ENCODE peak calls at places on chromosomes 16 and 17, in eight cellular contexts. One of them, this sample, is unnamed.
A peak's percentile ranks its signal among the peaks of the same experiment; 100 is the strongest.

GRCh38 chr16:57530104-57530522 is 6.3 kb downstream of the CCDC102A start:
- DNase-seq in H9: peak; percentile 51
- DNase-seq in stimulated activated CD4-positive, alpha-beta T cell treated with anti-CD3 and anti-CD28 coated beads, Interleukin-4, amount 100 ng/mL, for 24 hours: peak; percentile 71
- DNase-seq in activated naive CD4-positive, alpha-beta T cell treated with anti-CD3 and anti-CD28 coated beads, Interleukin-2, amount 50 U/mL, for 16 hours: peak; percentile 68
- DNase-seq in transverse colon: peak; percentile 63
- DNase-seq in HAP-1: no peak
- DNase-seq in GM12892: peak; percentile 69
- DNase-seq in GM04504: peak; percentile 10
- DNase-seq in this sample: peak; percentile 54

GRCh38 chr16:55257971-55258613 is 65.9 kb upstream of the IRX6 start:
- DNase-seq in H9: peak; percentile 80
- DNase-seq in stimulated activated CD4-positive, alpha-beta T cell treated with anti-CD3 and anti-CD28 coated beads, Interleukin-4, amount 100 ng/mL, for 24 hours: peak; percentile 28
- DNase-seq in activated naive CD4-positive, alpha-beta T cell treated with anti-CD3 and anti-CD28 coated beads, Interleukin-2, amount 50 U/mL, for 16 hours: peak; percentile 26
- DNase-seq in transverse colon: peak; percentile 71
- DNase-seq in HAP-1: peak; percentile 60
- DNase-seq in GM12892: peak; percentile 6
- DNase-seq in GM04504: peak; percentile 48
- DNase-seq in this sample: peak; percentile 25

GRCh38 chr17:37770631-37771518 is 26.0 kb upstream of the HNF1B start:
- DNase-seq in H9: peak; percentile 81
- DNase-seq in stimulated activated CD4-positive, alpha-beta T cell treated with anti-CD3 and anti-CD28 coated beads, Interleukin-4, amount 100 ng/mL, for 24 hours: peak; percentile 30
- DNase-seq in activated naive CD4-positive, alpha-beta T cell treated with anti-CD3 and anti-CD28 coated beads, Interleukin-2, amount 50 U/mL, for 16 hours: peak; percentile 31
- DNase-seq in transverse colon: peak; percentile 83
- DNase-seq in HAP-1: peak; percentile 21
- DNase-seq in GM12892: no peak
- DNase-seq in GM04504: no peak
- DNase-seq in this sample: peak; percentile 25

GRCh38 chr16:64152010-64152767 is 969.7 kb downstream of the CDH11 start:
- DNase-seq in H9: no peak
- DNase-seq in stimulated activated CD4-positive, alpha-beta T cell treated with anti-CD3 and anti-CD28 coated beads, Interleukin-4, amount 100 ng/mL, for 24 hours: no peak
- DNase-seq in activated naive CD4-positive, alpha-beta T cell treated with anti-CD3 and anti-CD28 coated beads, Interleukin-2, amount 50 U/mL, for 16 hours: no peak
- DNase-seq in transverse colon: no peak
- DNase-seq in HAP-1: no peak
- DNase-seq in GM12892: no peak
- DNase-seq in GM04504: peak; percentile 47
- DNase-seq in this sample: no peak

GRCh38 chr17:28912281-28912937 is 9.5 kb upstream of the DHRS13 start:
- DNase-seq in H9: no peak
- DNase-seq in stimulated activated CD4-positive, alpha-beta T cell treated with anti-CD3 and anti-CD28 coated beads, Interleukin-4, amount 100 ng/mL, for 24 hours: no peak
- DNase-seq in activated naive CD4-positive, alpha-beta T cell treated with anti-CD3 and anti-CD28 coated beads, Interleukin-2, amount 50 U/mL, for 16 hours: no peak
- DNase-seq in transverse colon: peak; percentile 68
- DNase-seq in HAP-1: no peak
- DNase-seq in GM12892: no peak
- DNase-seq in GM04504: no peak
- DNase-seq in this sample: no peak

GRCh38 chr16:78961464-78961863 is 639.1 kb downstream of the MAF start:
- DNase-seq in H9: no peak
- DNase-seq in stimulated activated CD4-positive, alpha-beta T cell treated with anti-CD3 and anti-CD28 coated beads, Interleukin-4, amount 100 ng/mL, for 24 hours: no peak
- DNase-seq in activated naive CD4-positive, alpha-beta T cell treated with anti-CD3 and anti-CD28 coated beads, Interleukin-2, amount 50 U/mL, for 16 hours: no peak
- DNase-seq in transverse colon: no peak
- DNase-seq in HAP-1: no peak
- DNase-seq in GM12892: no peak
- DNase-seq in GM04504: no peak
- DNase-seq in this sample: no peak

GRCh38 chr17:43382776-43383175 is 16.0 kb upstream of the ARL4D start:
- DNase-seq in H9: no peak
- DNase-seq in stimulated activated CD4-positive, alpha-beta T cell treated with anti-CD3 and anti-CD28 coated beads, Interleukin-4, amount 100 ng/mL, for 24 hours: no peak
- DNase-seq in activated naive CD4-positive, alpha-beta T cell treated with anti-CD3 and anti-CD28 coated beads, Interleukin-2, amount 50 U/mL, for 16 hours: no peak
- DNase-seq in transverse colon: no peak
- DNase-seq in HAP-1: no peak
- DNase-seq in GM12892: no peak
- DNase-seq in GM04504: no peak
- DNase-seq in this sample: no peak

GRCh38 chr17:76184266-76184665 is 43.2 kb upstream of the FOXJ1 start:
- DNase-seq in H9: no peak
- DNase-seq in stimulated activated CD4-positive, alpha-beta T cell treated with anti-CD3 and anti-CD28 coated beads, Interleukin-4, amount 100 ng/mL, for 24 hours: no peak
- DNase-seq in activated naive CD4-positive, alpha-beta T cell treated with anti-CD3 and anti-CD28 coated beads, Interleukin-2, amount 50 U/mL, for 16 hours: no peak
- DNase-seq in transverse colon: no peak
- DNase-seq in HAP-1: no peak
- DNase-seq in GM12892: no peak
- DNase-seq in GM04504: no peak
- DNase-seq in this sample: no peak

GRCh38 chr16:28192811-28193529 is 18.8 kb downstream of the XPO6 start:
- DNase-seq in H9: no peak
- DNase-seq in stimulated activated CD4-positive, alpha-beta T cell treated with anti-CD3 and anti-CD28 coated beads, Interleukin-4, amount 100 ng/mL, for 24 hours: peak; percentile 77
- DNase-seq in activated naive CD4-positive, alpha-beta T cell treated with anti-CD3 and anti-CD28 coated beads, Interleukin-2, amount 50 U/mL, for 16 hours: peak; percentile 72
- DNase-seq in transverse colon: peak; percentile 65
- DNase-seq in HAP-1: no peak
- DNase-seq in GM12892: peak; percentile 50
- DNase-seq in GM04504: no peak
- DNase-seq in this sample: peak; percentile 65

GRCh38 chr16:8741636-8742427 is 55.6 kb downstream of the TMEM186 start:
- DNase-seq in H9: no peak
- DNase-seq in stimulated activated CD4-positive, alpha-beta T cell treated with anti-CD3 and anti-CD28 coated beads, Interleukin-4, amount 100 ng/mL, for 24 hours: no peak
- DNase-seq in activated naive CD4-positive, alpha-beta T cell treated with anti-CD3 and anti-CD28 coated beads, Interleukin-2, amount 50 U/mL, for 16 hours: no peak
- DNase-seq in transverse colon: no peak
- DNase-seq in HAP-1: no peak
- DNase-seq in GM12892: no peak
- DNase-seq in GM04504: no peak
- DNase-seq in this sample: no peak

GRCh38 chr16:25034916-25035315 is 19.7 kb upstream of the ARHGAP17 start:
- DNase-seq in H9: no peak
- DNase-seq in stimulated activated CD4-positive, alpha-beta T cell treated with anti-CD3 and anti-CD28 coated beads, Interleukin-4, amount 100 ng/mL, for 24 hours: no peak
- DNase-seq in activated naive CD4-positive, alpha-beta T cell treated with anti-CD3 and anti-CD28 coated beads, Interleukin-2, amount 50 U/mL, for 16 hours: no peak
- DNase-seq in transverse colon: no peak
- DNase-seq in HAP-1: no peak
- DNase-seq in GM12892: no peak
- DNase-seq in GM04504: no peak
- DNase-seq in this sample: no peak

GRCh38 chr16:73113326-73113720 is 65.4 kb upstream of the ZFHX3 start:
- DNase-seq in H9: no peak
- DNase-seq in stimulated activated CD4-positive, alpha-beta T cell treated with anti-CD3 and anti-CD28 coated beads, Interleukin-4, amount 100 ng/mL, for 24 hours: no peak
- DNase-seq in activated naive CD4-positive, alpha-beta T cell treated with anti-CD3 and anti-CD28 coated beads, Interleukin-2, amount 50 U/mL, for 16 hours: no peak
- DNase-seq in transverse colon: no peak
- DNase-seq in HAP-1: no peak
- DNase-seq in GM12892: no peak
- DNase-seq in GM04504: peak; percentile 24
- DNase-seq in this sample: no peak

GRCh38 chr16:53619247-53619646 is 84.4 kb downstream of the RPGRIP1L start:
- DNase-seq in H9: no peak
- DNase-seq in stimulated activated CD4-positive, alpha-beta T cell treated with anti-CD3 and anti-CD28 coated beads, Interleukin-4, amount 100 ng/mL, for 24 hours: no peak
- DNase-seq in activated naive CD4-positive, alpha-beta T cell treated with anti-CD3 and anti-CD28 coated beads, Interleukin-2, amount 50 U/mL, for 16 hours: no peak
- DNase-seq in transverse colon: no peak
- DNase-seq in HAP-1: no peak
- DNase-seq in GM12892: no peak
- DNase-seq in GM04504: no peak
- DNase-seq in this sample: no peak

GRCh38 chr17:17950806-17951205 is 21.4 kb downstream of the TOM1L2 start:
- DNase-seq in H9: peak; percentile 67
- DNase-seq in stimulated activated CD4-positive, alpha-beta T cell treated with anti-CD3 and anti-CD28 coated beads, Interleukin-4, amount 100 ng/mL, for 24 hours: no peak
- DNase-seq in activated naive CD4-positive, alpha-beta T cell treated with anti-CD3 and anti-CD28 coated beads, Interleukin-2, amount 50 U/mL, for 16 hours: no peak
- DNase-seq in transverse colon: no peak
- DNase-seq in HAP-1: no peak
- DNase-seq in GM12892: no peak
- DNase-seq in GM04504: no peak
- DNase-seq in this sample: no peak

GRCh38 chr17:70110443-70110880 is 35.4 kb downstream of the KCNJ16 start:
- DNase-seq in H9: no peak
- DNase-seq in stimulated activated CD4-positive, alpha-beta T cell treated with anti-CD3 and anti-CD28 coated beads, Interleukin-4, amount 100 ng/mL, for 24 hours: no peak
- DNase-seq in activated naive CD4-positive, alpha-beta T cell treated with anti-CD3 and anti-CD28 coated beads, Interleukin-2, amount 50 U/mL, for 16 hours: no peak
- DNase-seq in transverse colon: no peak
- DNase-seq in HAP-1: no peak
- DNase-seq in GM12892: no peak
- DNase-seq in GM04504: no peak
- DNase-seq in this sample: no peak

GRCh38 chr16:11163761-11164261 is 92.2 kb downstream of the SOCS1 start:
- DNase-seq in H9: no peak
- DNase-seq in stimulated activated CD4-positive, alpha-beta T cell treated with anti-CD3 and anti-CD28 coated beads, Interleukin-4, amount 100 ng/mL, for 24 hours: no peak
- DNase-seq in activated naive CD4-positive, alpha-beta T cell treated with anti-CD3 and anti-CD28 coated beads, Interleukin-2, amount 50 U/mL, for 16 hours: no peak
- DNase-seq in transverse colon: no peak
- DNase-seq in HAP-1: no peak
- DNase-seq in GM12892: no peak
- DNase-seq in GM04504: no peak
- DNase-seq in this sample: no peak

GRCh38 chr16:12565423-12565822 is 238.3 kb downstream of the CPPED1 start:
- DNase-seq in H9: no peak
- DNase-seq in stimulated activated CD4-positive, alpha-beta T cell treated with anti-CD3 and anti-CD28 coated beads, Interleukin-4, amount 100 ng/mL, for 24 hours: peak; percentile 19
- DNase-seq in activated naive CD4-positive, alpha-beta T cell treated with anti-CD3 and anti-CD28 coated beads, Interleukin-2, amount 50 U/mL, for 16 hours: no peak
- DNase-seq in transverse colon: no peak
- DNase-seq in HAP-1: no peak
- DNase-seq in GM12892: no peak
- DNase-seq in GM04504: no peak
- DNase-seq in this sample: no peak

GRCh38 chr17:60087882-60088669 is 9.4 kb upstream of the HEATR6 start:
- DNase-seq in H9: peak; percentile 56
- DNase-seq in stimulated activated CD4-positive, alpha-beta T cell treated with anti-CD3 and anti-CD28 coated beads, Interleukin-4, amount 100 ng/mL, for 24 hours: no peak
- DNase-seq in activated naive CD4-positive, alpha-beta T cell treated with anti-CD3 and anti-CD28 coated beads, Interleukin-2, amount 50 U/mL, for 16 hours: no peak
- DNase-seq in transverse colon: peak; percentile 49
- DNase-seq in HAP-1: no peak
- DNase-seq in GM12892: no peak
- DNase-seq in GM04504: no peak
- DNase-seq in this sample: no peak

GRCh38 chr17:37100231-37100630 is 151.5 kb downstream of the AATF start:
- DNase-seq in H9: no peak
- DNase-seq in stimulated activated CD4-positive, alpha-beta T cell treated with anti-CD3 and anti-CD28 coated beads, Interleukin-4, amount 100 ng/mL, for 24 hours: no peak
- DNase-seq in activated naive CD4-positive, alpha-beta T cell treated with anti-CD3 and anti-CD28 coated beads, Interleukin-2, amount 50 U/mL, for 16 hours: no peak
- DNase-seq in transverse colon: no peak
- DNase-seq in HAP-1: no peak
- DNase-seq in GM12892: no peak
- DNase-seq in GM04504: no peak
- DNase-seq in this sample: no peak

GRCh38 chr16:4428500-4428899 is 2.8 kb downstream of the DNAJA3 start:
- DNase-seq in H9: no peak
- DNase-seq in stimulated activated CD4-positive, alpha-beta T cell treated with anti-CD3 and anti-CD28 coated beads, Interleukin-4, amount 100 ng/mL, for 24 hours: no peak
- DNase-seq in activated naive CD4-positive, alpha-beta T cell treated with anti-CD3 and anti-CD28 coated beads, Interleukin-2, amount 50 U/mL, for 16 hours: no peak
- DNase-seq in transverse colon: no peak
- DNase-seq in HAP-1: no peak
- DNase-seq in GM12892: no peak
- DNase-seq in GM04504: no peak
- DNase-seq in this sample: no peak

GRCh38 chr17:69357701-69358100 is 30.8 kb upstream of the ABCA5 start:
- DNase-seq in H9: no peak
- DNase-seq in stimulated activated CD4-positive, alpha-beta T cell treated with anti-CD3 and anti-CD28 coated beads, Interleukin-4, amount 100 ng/mL, for 24 hours: no peak
- DNase-seq in activated naive CD4-positive, alpha-beta T cell treated with anti-CD3 and anti-CD28 coated beads, Interleukin-2, amount 50 U/mL, for 16 hours: no peak
- DNase-seq in transverse colon: no peak
- DNase-seq in HAP-1: no peak
- DNase-seq in GM12892: no peak
- DNase-seq in GM04504: no peak
- DNase-seq in this sample: no peak

GRCh38 chr17:35588196-35588920 is 1.2 kb downstream of the AP2B1 start:
- DNase-seq in H9: no peak
- DNase-seq in stimulated activated CD4-positive, alpha-beta T cell treated with anti-CD3 and anti-CD28 coated beads, Interleukin-4, amount 100 ng/mL, for 24 hours: peak; percentile 14
- DNase-seq in activated naive CD4-positive, alpha-beta T cell treated with anti-CD3 and anti-CD28 coated beads, Interleukin-2, amount 50 U/mL, for 16 hours: no peak
- DNase-seq in transverse colon: no peak
- DNase-seq in HAP-1: peak; percentile 95
- DNase-seq in GM12892: no peak
- DNase-seq in GM04504: no peak
- DNase-seq in this sample: no peak

GRCh38 chr17:743139-743538 is 8.9 kb downstream of the GEMIN4 start:
- DNase-seq in H9: no peak
- DNase-seq in stimulated activated CD4-positive, alpha-beta T cell treated with anti-CD3 and anti-CD28 coated beads, Interleukin-4, amount 100 ng/mL, for 24 hours: no peak
- DNase-seq in activated naive CD4-positive, alpha-beta T cell treated with anti-CD3 and anti-CD28 coated beads, Interleukin-2, amount 50 U/mL, for 16 hours: no peak
- DNase-seq in transverse colon: no peak
- DNase-seq in HAP-1: no peak
- DNase-seq in GM12892: no peak
- DNase-seq in GM04504: no peak
- DNase-seq in this sample: no peak

GRCh38 chr16:70766176-70766575 is 34.8 kb downstream of the VAC14 start:
- DNase-seq in H9: no peak
- DNase-seq in stimulated activated CD4-positive, alpha-beta T cell treated with anti-CD3 and anti-CD28 coated beads, Interleukin-4, amount 100 ng/mL, for 24 hours: no peak
- DNase-seq in activated naive CD4-positive, alpha-beta T cell treated with anti-CD3 and anti-CD28 coated beads, Interleukin-2, amount 50 U/mL, for 16 hours: no peak
- DNase-seq in transverse colon: no peak
- DNase-seq in HAP-1: no peak
- DNase-seq in GM12892: no peak
- DNase-seq in GM04504: no peak
- DNase-seq in this sample: no peak

GRCh38 chr17:66260265-66260664 is 31.1 kb upstream of the APOH start:
- DNase-seq in H9: no peak
- DNase-seq in stimulated activated CD4-positive, alpha-beta T cell treated with anti-CD3 and anti-CD28 coated beads, Interleukin-4, amount 100 ng/mL, for 24 hours: no peak
- DNase-seq in activated naive CD4-positive, alpha-beta T cell treated with anti-CD3 and anti-CD28 coated beads, Interleukin-2, amount 50 U/mL, for 16 hours: no peak
- DNase-seq in transverse colon: no peak
- DNase-seq in HAP-1: no peak
- DNase-seq in GM12892: no peak
- DNase-seq in GM04504: no peak
- DNase-seq in this sample: no peak

GRCh38 chr16:56614549-56614991 is 6.2 kb downstream of the MT2A start:
- DNase-seq in H9: no peak
- DNase-seq in stimulated activated CD4-positive, alpha-beta T cell treated with anti-CD3 and anti-CD28 coated beads, Interleukin-4, amount 100 ng/mL, for 24 hours: peak; percentile 39
- DNase-seq in activated naive CD4-positive, alpha-beta T cell treated with anti-CD3 and anti-CD28 coated beads, Interleukin-2, amount 50 U/mL, for 16 hours: no peak
- DNase-seq in transverse colon: no peak
- DNase-seq in HAP-1: no peak
- DNase-seq in GM12892: no peak
- DNase-seq in GM04504: no peak
- DNase-seq in this sample: no peak

GRCh38 chr16:19167710-19168172 is 299 bp upstream of the SYT17 start:
- DNase-seq in H9: peak; percentile 83
- DNase-seq in stimulated activated CD4-positive, alpha-beta T cell treated with anti-CD3 and anti-CD28 coated beads, Interleukin-4, amount 100 ng/mL, for 24 hours: peak; percentile 24
- DNase-seq in activated naive CD4-positive, alpha-beta T cell treated with anti-CD3 and anti-CD28 coated beads, Interleukin-2, amount 50 U/mL, for 16 hours: no peak
- DNase-seq in transverse colon: peak; percentile 83
- DNase-seq in HAP-1: peak; percentile 49
- DNase-seq in GM12892: peak; percentile 81
- DNase-seq in GM04504: no peak
- DNase-seq in this sample: no peak

GRCh38 chr16:53142823-53143568 is 88.2 kb downstream of the CHD9 start:
- DNase-seq in H9: no peak
- DNase-seq in stimulated activated CD4-positive, alpha-beta T cell treated with anti-CD3 and anti-CD28 coated beads, Interleukin-4, amount 100 ng/mL, for 24 hours: no peak
- DNase-seq in activated naive CD4-positive, alpha-beta T cell treated with anti-CD3 and anti-CD28 coated beads, Interleukin-2, amount 50 U/mL, for 16 hours: no peak
- DNase-seq in transverse colon: no peak
- DNase-seq in HAP-1: no peak
- DNase-seq in GM12892: no peak
- DNase-seq in GM04504: no peak
- DNase-seq in this sample: no peak

GRCh38 chr16:87133966-87134945 is 182.9 kb downstream of the C16orf95 start:
- DNase-seq in H9: no peak
- DNase-seq in stimulated activated CD4-positive, alpha-beta T cell treated with anti-CD3 and anti-CD28 coated beads, Interleukin-4, amount 100 ng/mL, for 24 hours: no peak
- DNase-seq in activated naive CD4-positive, alpha-beta T cell treated with anti-CD3 and anti-CD28 coated beads, Interleukin-2, amount 50 U/mL, for 16 hours: no peak
- DNase-seq in transverse colon: no peak
- DNase-seq in HAP-1: no peak
- DNase-seq in GM12892: no peak
- DNase-seq in GM04504: no peak
- DNase-seq in this sample: no peak

GRCh38 chr16:67277999-67278772 is 1.1 kb upstream of the PLEKHG4 start:
- DNase-seq in H9: no peak
- DNase-seq in stimulated activated CD4-positive, alpha-beta T cell treated with anti-CD3 and anti-CD28 coated beads, Interleukin-4, amount 100 ng/mL, for 24 hours: no peak
- DNase-seq in activated naive CD4-positive, alpha-beta T cell treated with anti-CD3 and anti-CD28 coated beads, Interleukin-2, amount 50 U/mL, for 16 hours: no peak
- DNase-seq in transverse colon: no peak
- DNase-seq in HAP-1: no peak
- DNase-seq in GM12892: no peak
- DNase-seq in GM04504: peak; percentile 80
- DNase-seq in this sample: no peak

GRCh38 chr17:28989028-28989427 is 16.8 kb downstream of the SEZ6 start:
- DNase-seq in H9: no peak
- DNase-seq in stimulated activated CD4-positive, alpha-beta T cell treated with anti-CD3 and anti-CD28 coated beads, Interleukin-4, amount 100 ng/mL, for 24 hours: no peak
- DNase-seq in activated naive CD4-positive, alpha-beta T cell treated with anti-CD3 and anti-CD28 coated beads, Interleukin-2, amount 50 U/mL, for 16 hours: no peak
- DNase-seq in transverse colon: no peak
- DNase-seq in HAP-1: no peak
- DNase-seq in GM12892: no peak
- DNase-seq in GM04504: no peak
- DNase-seq in this sample: no peak

GRCh38 chr17:36001862-36002603 is 680 bp upstream of the CCL15 start:
- DNase-seq in H9: peak; percentile 22
- DNase-seq in stimulated activated CD4-positive, alpha-beta T cell treated with anti-CD3 and anti-CD28 coated beads, Interleukin-4, amount 100 ng/mL, for 24 hours: no peak
- DNase-seq in activated naive CD4-positive, alpha-beta T cell treated with anti-CD3 and anti-CD28 coated beads, Interleukin-2, amount 50 U/mL, for 16 hours: no peak
- DNase-seq in transverse colon: peak; percentile 91
- DNase-seq in HAP-1: no peak
- DNase-seq in GM12892: no peak
- DNase-seq in GM04504: no peak
- DNase-seq in this sample: no peak

GRCh38 chr17:37607637-37608368 is 1.4 kb downstream of the SYNRG start:
- DNase-seq in H9: no peak
- DNase-seq in stimulated activated CD4-positive, alpha-beta T cell treated with anti-CD3 and anti-CD28 coated beads, Interleukin-4, amount 100 ng/mL, for 24 hours: no peak
- DNase-seq in activated naive CD4-positive, alpha-beta T cell treated with anti-CD3 and anti-CD28 coated beads, Interleukin-2, amount 50 U/mL, for 16 hours: no peak
- DNase-seq in transverse colon: peak; percentile 32
- DNase-seq in HAP-1: no peak
- DNase-seq in GM12892: peak; percentile 11
- DNase-seq in GM04504: no peak
- DNase-seq in this sample: no peak

This sample was measured in T-helper 1 cell.